ENCODE peak calls at places on chromosomes 2 and 18, in six cellular contexts. F, O, D, U, G and V are unnamed samples.
A peak's percentile ranks its signal among the peaks of the same experiment; 100 is the strongest.

GRCh38 chr18:21463718-21464117 is 136.8 kb downstream of the ESCO1 start:
- DNase-seq in U (no peak), F (no peak), G (peak; percentile 41), O (no peak), D (no peak), V (no peak)

GRCh38 chr2:96108578-96109561 is 7.5 kb downstream of the ADRA2B start:
- DNase-seq in U (peak; percentile 83), F (no peak), D (no peak), O (no peak), G (peak; percentile 38), V (no peak)

GRCh38 chr2:32683520-32684086 is 55.8 kb downstream of the TTC27 start:
- DNase-seq in D (no peak), F (no peak), U (no peak), G (peak; percentile 9), O (no peak), V (no peak)

GRCh38 chr2:154623819-154624218 is 74.7 kb upstream of the KCNJ3 start:
- DNase-seq in D (no peak), G (peak; percentile 10), U (no peak), O (no peak), F (peak; percentile 49), V (peak; percentile 13)

GRCh38 chr2:182618672-182619079 is 97.4 kb upstream of the DNAJC10 start:
- DNase-seq in G (peak; percentile 70), F (peak; percentile 22), O (no peak), U (no peak), D (no peak), V (no peak)

GRCh38 chr2:170505631-170506270 is 209.4 kb upstream of the SP5 start:
- DNase-seq in O (no peak), F (no peak), G (peak; percentile 21), U (peak; percentile 89), D (peak; percentile 29), V (no peak)

GRCh38 chr2:104318001-104318555 is 535.8 kb upstream of the POU3F3 start:
- DNase-seq in O (no peak), F (no peak), G (no peak), U (no peak), D (no peak), V (no peak)

GRCh38 chr18:9029131-9029530 is 73.4 kb upstream of the NDUFV2 start:
- DNase-seq in O (no peak), G (peak; percentile 7), F (no peak), U (no peak), D (no peak), V (no peak)

GRCh38 chr2:56209701-56210100 is 25.9 kb downstream of the CCDC85A start:
- DNase-seq in O (no peak), U (no peak), F (no peak), G (no peak), D (no peak), V (no peak)

GRCh38 chr2:75065402-75066008 is 107.1 kb downstream of the POLE4 start:
- DNase-seq in D (no peak), F (no peak), G (peak; percentile 35), O (no peak), U (no peak), V (no peak)

GRCh38 chr2:126940331-126940730 is 41.6 kb downstream of the TEX51 start:
- DNase-seq in G (no peak), D (no peak), U (no peak), F (no peak), O (no peak), V (no peak)

GRCh38 chr2:233489666-233490065 is 76.9 kb downstream of the USP40 start:
- DNase-seq in F (no peak), U (no peak), G (peak; percentile 72), D (no peak), O (no peak), V (peak; percentile 44)

GRCh38 chr2:111054791-111055627 is 65.7 kb upstream of the BCL2L11 start:
- DNase-seq in O (no peak), G (no peak), D (no peak), U (no peak), F (no peak), V (no peak)

GRCh38 chr2:141911485-141912066 is 219.2 kb downstream of the LRP1B start:
- DNase-seq in D (no peak), U (no peak), F (peak; percentile 78), G (peak; percentile 28), O (no peak), V (no peak)

GRCh38 chr2:1010373-1011017 is 59.8 kb downstream of the SNTG2 start:
- DNase-seq in F (no peak), O (no peak), D (no peak), U (no peak), G (peak; percentile 30), V (no peak)

GRCh38 chr2:218860950-218861381 is 1.4 kb downstream of the WNT6 start:
- DNase-seq in U (peak; percentile 79), F (no peak), O (no peak), D (no peak), G (peak; percentile 85), V (peak; percentile 33)

GRCh38 chr2:150626934-150627336 is 139.5 kb upstream of the RND3 start:
- DNase-seq in F (no peak), O (no peak), D (no peak), U (no peak), G (peak; percentile 43), V (no peak)

GRCh38 chr2:19982268-19982667 is 7.6 kb downstream of the WDR35 start:
- DNase-seq in D (no peak), O (no peak), U (no peak), G (peak; percentile 3), F (no peak), V (no peak)

GRCh38 chr18:2970344-2970743 is 42.6 kb downstream of the LPIN2 start:
- DNase-seq in U (no peak), F (no peak), D (no peak), O (no peak), G (no peak), V (no peak)

GRCh38 chr2:176642074-176642473 is 372.8 kb downstream of the MTX2 start:
- DNase-seq in G (no peak), F (peak; percentile 41), O (no peak), U (no peak), D (no peak), V (peak; percentile 56)

GRCh38 chr2:38515155-38516074 is 87.3 kb downstream of the HNRNPLL start:
- DNase-seq in G (peak; percentile 95), D (no peak), F (peak; percentile 85), O (no peak), U (peak; percentile 86), V (peak; percentile 30)

GRCh38 chr18:12424252-12424651 is 16.5 kb downstream of the PRELID3A start:
- DNase-seq in F (no peak), U (no peak), D (no peak), O (no peak), G (no peak), V (no peak)

GRCh38 chr2:104868081-104868806 is 14.3 kb downstream of the POU3F3 start:
- DNase-seq in D (no peak), O (no peak), U (peak; percentile 59), F (no peak), G (no peak), V (no peak)

GRCh38 chr2:112607680-112608438 is 23.4 kb downstream of the CHCHD5 start:
- DNase-seq in U (no peak), G (no peak), O (no peak), D (no peak), F (peak; percentile 77), V (no peak)

GRCh38 chr18:56532176-56532840 is 106.1 kb downstream of the TXNL1 start:
- DNase-seq in F (peak; percentile 13), O (no peak), G (peak; percentile 18), D (no peak), U (no peak), V (no peak)

GRCh38 chr2:134906726-134907125 is 11.9 kb upstream of the CCNT2 start:
- DNase-seq in O (no peak), D (no peak), F (no peak), G (no peak), U (no peak), V (no peak)

GRCh38 chr2:97664636-97664970 is 759 bp upstream of the ACTR1B start:
- DNase-seq in G (no peak), U (no peak), F (peak; percentile 24), D (no peak), O (no peak), V (no peak)

GRCh38 chr2:120736955-120737801 is 1.5 kb downstream of the GLI2 start:
- DNase-seq in D (no peak), O (no peak), F (peak; percentile 62), U (peak; percentile 89), G (peak; percentile 93), V (peak; percentile 31)

GRCh38 chr18:39162013-39162412 is 1596.4 kb upstream of the CELF4 start:
- DNase-seq in F (no peak), U (no peak), D (no peak), O (no peak), G (no peak), V (no peak)

GRCh38 chr2:13819896-13820295 is 812.6 kb upstream of the LRATD1 start:
- DNase-seq in U (no peak), D (no peak), G (peak; percentile 30), O (no peak), F (peak; percentile 4), V (no peak)

GRCh38 chr2:200275281-200276103 is 31.0 kb upstream of the SPATS2L start:
- DNase-seq in G (no peak), F (no peak), O (no peak), D (no peak), U (no peak), V (no peak)

GRCh38 chr2:28269019-28269784 is 123.5 kb upstream of the FOSL2 start:
- DNase-seq in U (no peak), F (peak; percentile 78), D (no peak), G (peak; percentile 48), O (no peak), V (peak; percentile 70)

GRCh38 chr2:43041661-43042360 is 184.6 kb downstream of the ZFP36L2 start:
- DNase-seq in G (peak; percentile 95), F (peak; percentile 99), D (no peak), O (no peak), U (peak; percentile 86), V (peak; percentile 98)